ENCODE peak calls at places on chromosomes 13 and 19, in six cellular contexts. One of them, this sample, is unnamed.
A peak's percentile ranks its signal among the peaks of the same experiment; 100 is the strongest.

GRCh38 chr13:107124129-107124718 is 556.3 kb upstream of the ARGLU1 start:
- DNase-seq in GF-D8: no peak
- DNase-seq in hippocampal formation: no peak
- DNase-seq in iris pigment epithelial cell: peak; percentile 17
- DNase-seq in HFFc6: no peak
- DNase-seq in RPMI8226: peak; percentile 10
- DNase-seq in this sample: peak; percentile 77

GRCh38 chr13:106232680-106233079 is 302.8 kb downstream of the EFNB2 start:
- DNase-seq in GF-D8: no peak
- DNase-seq in hippocampal formation: no peak
- DNase-seq in iris pigment epithelial cell: no peak
- DNase-seq in HFFc6: no peak
- DNase-seq in RPMI8226: no peak
- DNase-seq in this sample: no peak

GRCh38 chr19:4077800-4078683 is 11.3 kb upstream of the ZBTB7A start:
- DNase-seq in GF-D8: no peak
- DNase-seq in hippocampal formation: no peak
- DNase-seq in iris pigment epithelial cell: no peak
- DNase-seq in HFFc6: no peak
- DNase-seq in RPMI8226: peak; percentile 79
- DNase-seq in this sample: peak; percentile 85

GRCh38 chr19:45508931-45509691 is 1.8 kb downstream of the VASP start:
- DNase-seq in GF-D8: peak; percentile 85
- DNase-seq in hippocampal formation: peak; percentile 13
- DNase-seq in iris pigment epithelial cell: peak; percentile 77
- DNase-seq in HFFc6: peak; percentile 57
- DNase-seq in RPMI8226: peak; percentile 38
- DNase-seq in this sample: peak; percentile 77

GRCh38 chr19:16532440-16533273 is 9.6 kb downstream of the CHERP start:
- DNase-seq in GF-D8: no peak
- DNase-seq in hippocampal formation: no peak
- DNase-seq in iris pigment epithelial cell: no peak
- DNase-seq in HFFc6: no peak
- DNase-seq in RPMI8226: no peak
- DNase-seq in this sample: no peak

GRCh38 chr13:37747071-37747612 is 122.4 kb downstream of the TRPC4 start:
- DNase-seq in GF-D8: no peak
- DNase-seq in hippocampal formation: no peak
- DNase-seq in iris pigment epithelial cell: peak; percentile 89
- DNase-seq in HFFc6: peak; percentile 66
- DNase-seq in RPMI8226: no peak
- DNase-seq in this sample: no peak

GRCh38 chr19:23547816-23548430 is 139.1 kb downstream of the ZNF675 start:
- DNase-seq in GF-D8: no peak
- DNase-seq in hippocampal formation: no peak
- DNase-seq in iris pigment epithelial cell: no peak
- DNase-seq in HFFc6: peak; percentile 68
- DNase-seq in RPMI8226: no peak
- DNase-seq in this sample: no peak

GRCh38 chr19:50695251-50696064 is 24.1 kb downstream of the SHANK1 start:
- DNase-seq in GF-D8: no peak
- DNase-seq in hippocampal formation: no peak
- DNase-seq in iris pigment epithelial cell: no peak
- DNase-seq in HFFc6: no peak
- DNase-seq in RPMI8226: peak; percentile 53
- DNase-seq in this sample: no peak

GRCh38 chr13:59755647-59756290 is 408.0 kb downstream of the DIAPH3 start:
- DNase-seq in GF-D8: no peak
- DNase-seq in hippocampal formation: no peak
- DNase-seq in iris pigment epithelial cell: no peak
- DNase-seq in HFFc6: no peak
- DNase-seq in RPMI8226: no peak
- DNase-seq in this sample: no peak

GRCh38 chr13:96982672-96983071 is 11.6 kb downstream of the OXGR1 start:
- DNase-seq in GF-D8: peak; percentile 70
- DNase-seq in hippocampal formation: no peak
- DNase-seq in iris pigment epithelial cell: peak; percentile 26
- DNase-seq in HFFc6: no peak
- DNase-seq in RPMI8226: no peak
- DNase-seq in this sample: no peak

GRCh38 chr13:98746968-98747367 is 5.5 kb downstream of the SLC15A1 start:
- DNase-seq in GF-D8: no peak
- DNase-seq in hippocampal formation: no peak
- DNase-seq in iris pigment epithelial cell: peak; percentile 51
- DNase-seq in HFFc6: peak; percentile 15
- DNase-seq in RPMI8226: no peak
- DNase-seq in this sample: no peak

GRCh38 chr13:50700664-50701266 is 142.7 kb downstream of the DLEU7 start:
- DNase-seq in GF-D8: no peak
- DNase-seq in hippocampal formation: no peak
- DNase-seq in iris pigment epithelial cell: no peak
- DNase-seq in HFFc6: no peak
- DNase-seq in RPMI8226: peak; percentile 10
- DNase-seq in this sample: no peak

GRCh38 chr19:14061751-14062557 is at the start of gene PALM3:
- DNase-seq in GF-D8: no peak
- DNase-seq in hippocampal formation: no peak
- DNase-seq in iris pigment epithelial cell: no peak
- DNase-seq in HFFc6: no peak
- DNase-seq in RPMI8226: no peak
- DNase-seq in this sample: no peak

GRCh38 chr19:48918801-48919247 is 14.7 kb upstream of the DHDH start:
- DNase-seq in GF-D8: no peak
- DNase-seq in hippocampal formation: no peak
- DNase-seq in iris pigment epithelial cell: no peak
- DNase-seq in HFFc6: peak; percentile 2
- DNase-seq in RPMI8226: no peak
- DNase-seq in this sample: peak; percentile 83

GRCh38 chr19:31664997-31665396 is 315.8 kb upstream of the TSHZ3 start:
- DNase-seq in GF-D8: no peak
- DNase-seq in hippocampal formation: no peak
- DNase-seq in iris pigment epithelial cell: no peak
- DNase-seq in HFFc6: no peak
- DNase-seq in RPMI8226: no peak
- DNase-seq in this sample: no peak

GRCh38 chr13:39875111-39875510 is 219.6 kb downstream of the COG6 start:
- DNase-seq in GF-D8: no peak
- DNase-seq in hippocampal formation: no peak
- DNase-seq in iris pigment epithelial cell: no peak
- DNase-seq in HFFc6: no peak
- DNase-seq in RPMI8226: no peak
- DNase-seq in this sample: no peak